ENCODE peak calls at places on chromosomes 5 and 9, in six cellular contexts. One of them, this sample, is unnamed.

GRCh38 chr5:107251151-107251550 is 419.6 kb downstream of the EFNA5 start:
- DNase-seq in brain microvascular endothelial cell: no peak
- DNase-seq in iPS DF 6.9: no peak
- DNase-seq in GM23338: no peak
- DNase-seq in uterus: no peak
- DNase-seq in astrocyte of the spinal cord: no peak
- DNase-seq in this sample: peak; percentile 50

GRCh38 chr5:163379298-163380155 is 57.9 kb upstream of the CCNG1 start:
- DNase-seq in brain microvascular endothelial cell: peak; percentile 86
- DNase-seq in iPS DF 6.9: no peak
- DNase-seq in GM23338: no peak
- DNase-seq in uterus: no peak
- DNase-seq in astrocyte of the spinal cord: peak; percentile 90
- DNase-seq in this sample: peak; percentile 80

GRCh38 chr5:130063603-130064002 is 159.3 kb downstream of the CHSY3 start:
- DNase-seq in brain microvascular endothelial cell: no peak
- DNase-seq in iPS DF 6.9: no peak
- DNase-seq in GM23338: peak; percentile 12
- DNase-seq in uterus: no peak
- DNase-seq in astrocyte of the spinal cord: no peak
- DNase-seq in this sample: no peak

GRCh38 chr5:94908889-94909480 is 290.5 kb downstream of the SLF1 start:
- DNase-seq in brain microvascular endothelial cell: peak; percentile 52
- DNase-seq in iPS DF 6.9: peak; percentile 20
- DNase-seq in GM23338: peak; percentile 68
- DNase-seq in uterus: no peak
- DNase-seq in astrocyte of the spinal cord: peak; percentile 55
- DNase-seq in this sample: peak; percentile 68

GRCh38 chr5:141121563-141121962 is at the start of gene PCDHB4:
- DNase-seq in brain microvascular endothelial cell: no peak
- DNase-seq in iPS DF 6.9: peak; percentile 48
- DNase-seq in GM23338: peak; percentile 92
- DNase-seq in uterus: peak; percentile 38
- DNase-seq in astrocyte of the spinal cord: no peak
- DNase-seq in this sample: no peak

GRCh38 chr5:139116256-139116655 is 81.9 kb downstream of the SIL1 start:
- DNase-seq in brain microvascular endothelial cell: no peak
- DNase-seq in iPS DF 6.9: no peak
- DNase-seq in GM23338: no peak
- DNase-seq in uterus: no peak
- DNase-seq in astrocyte of the spinal cord: no peak
- DNase-seq in this sample: no peak

GRCh38 chr9:122244349-122244748 is 15.6 kb upstream of the LHX6 start:
- DNase-seq in brain microvascular endothelial cell: no peak
- DNase-seq in iPS DF 6.9: no peak
- DNase-seq in GM23338: no peak
- DNase-seq in uterus: no peak
- DNase-seq in astrocyte of the spinal cord: no peak
- DNase-seq in this sample: no peak

GRCh38 chr5:119928974-119929373 is 299.6 kb downstream of the FAM170A start:
- DNase-seq in brain microvascular endothelial cell: no peak
- DNase-seq in iPS DF 6.9: no peak
- DNase-seq in GM23338: no peak
- DNase-seq in uterus: no peak
- DNase-seq in astrocyte of the spinal cord: no peak
- DNase-seq in this sample: no peak

GRCh38 chr9:121720992-121721350 is 69.5 kb downstream of the DAB2IP start:
- DNase-seq in brain microvascular endothelial cell: no peak
- DNase-seq in iPS DF 6.9: no peak
- DNase-seq in GM23338: peak; percentile 56
- DNase-seq in uterus: no peak
- DNase-seq in astrocyte of the spinal cord: no peak
- DNase-seq in this sample: peak; percentile 46

GRCh38 chr5:29017501-29017900 is 1979.1 kb upstream of the CDH9 start:
- DNase-seq in brain microvascular endothelial cell: no peak
- DNase-seq in iPS DF 6.9: no peak
- DNase-seq in GM23338: peak; percentile 21
- DNase-seq in uterus: no peak
- DNase-seq in astrocyte of the spinal cord: no peak
- DNase-seq in this sample: no peak

GRCh38 chr5:98989723-98990122 is 60.9 kb upstream of the CHD1 start:
- DNase-seq in brain microvascular endothelial cell: no peak
- DNase-seq in iPS DF 6.9: no peak
- DNase-seq in GM23338: no peak
- DNase-seq in uterus: no peak
- DNase-seq in astrocyte of the spinal cord: no peak
- DNase-seq in this sample: no peak

GRCh38 chr9:89370593-89370992 is 52.3 kb downstream of the SECISBP2 start:
- DNase-seq in brain microvascular endothelial cell: no peak
- DNase-seq in iPS DF 6.9: no peak
- DNase-seq in GM23338: no peak
- DNase-seq in uterus: no peak
- DNase-seq in astrocyte of the spinal cord: no peak
- DNase-seq in this sample: no peak

GRCh38 chr5:53430618-53431252 is 49.7 kb upstream of the FST start:
- DNase-seq in brain microvascular endothelial cell: peak; percentile 76
- DNase-seq in iPS DF 6.9: no peak
- DNase-seq in GM23338: peak; percentile 41
- DNase-seq in uterus: no peak
- DNase-seq in astrocyte of the spinal cord: peak; percentile 71
- DNase-seq in this sample: peak; percentile 90

GRCh38 chr5:144125163-144125726 is 45.2 kb downstream of the YIPF5 start:
- DNase-seq in brain microvascular endothelial cell: no peak
- DNase-seq in iPS DF 6.9: peak; percentile 1
- DNase-seq in GM23338: peak; percentile 17
- DNase-seq in uterus: no peak
- DNase-seq in astrocyte of the spinal cord: no peak
- DNase-seq in this sample: peak; percentile 11

GRCh38 chr5:145157841-145158240 is 677.3 kb downstream of the PRELID2 start:
- DNase-seq in brain microvascular endothelial cell: peak; percentile 1
- DNase-seq in iPS DF 6.9: no peak
- DNase-seq in GM23338: no peak
- DNase-seq in uterus: no peak
- DNase-seq in astrocyte of the spinal cord: peak; percentile 5
- DNase-seq in this sample: peak; percentile 2

GRCh38 chr9:106284300-106284699 is 578.7 kb upstream of the ZNF462 start:
- DNase-seq in brain microvascular endothelial cell: no peak
- DNase-seq in iPS DF 6.9: peak; percentile 18
- DNase-seq in GM23338: peak; percentile 63
- DNase-seq in uterus: no peak
- DNase-seq in astrocyte of the spinal cord: no peak
- DNase-seq in this sample: no peak

GRCh38 chr5:158877124-158877581 is 222.6 kb downstream of the EBF1 start:
- DNase-seq in brain microvascular endothelial cell: peak; percentile 55
- DNase-seq in iPS DF 6.9: no peak
- DNase-seq in GM23338: no peak
- DNase-seq in uterus: no peak
- DNase-seq in astrocyte of the spinal cord: peak; percentile 56
- DNase-seq in this sample: no peak

GRCh38 chr9:115743709-115744605 is 409.6 kb upstream of the PAPPA start:
- DNase-seq in brain microvascular endothelial cell: no peak
- DNase-seq in iPS DF 6.9: no peak
- DNase-seq in GM23338: no peak
- DNase-seq in uterus: no peak
- DNase-seq in astrocyte of the spinal cord: no peak
- DNase-seq in this sample: no peak

GRCh38 chr9:14865206-14865605 is 45.0 kb downstream of the FREM1 start:
- DNase-seq in brain microvascular endothelial cell: no peak
- DNase-seq in iPS DF 6.9: no peak
- DNase-seq in GM23338: no peak
- DNase-seq in uterus: no peak
- DNase-seq in astrocyte of the spinal cord: no peak
- DNase-seq in this sample: no peak

GRCh38 chr5:148060881-148061280 is 2.9 kb upstream of the SPINK5 start:
- DNase-seq in brain microvascular endothelial cell: no peak
- DNase-seq in iPS DF 6.9: no peak
- DNase-seq in GM23338: no peak
- DNase-seq in uterus: no peak
- DNase-seq in astrocyte of the spinal cord: no peak
- DNase-seq in this sample: no peak

GRCh38 chr5:96614110-96614691 is 48.0 kb upstream of the CAST start:
- DNase-seq in brain microvascular endothelial cell: peak; percentile 93
- DNase-seq in iPS DF 6.9: peak; percentile 47
- DNase-seq in GM23338: peak; percentile 87
- DNase-seq in uterus: peak; percentile 49
- DNase-seq in astrocyte of the spinal cord: peak; percentile 95
- DNase-seq in this sample: peak; percentile 87
- H3K4me3 ChIP-seq in brain microvascular endothelial cell: peak overlapping the region; percentile 35
- H3K4me3 ChIP-seq in iPS DF 6.9: no peak overlapping the region
- H3K4me3 ChIP-seq in GM23338: no peak overlapping the region
- H3K4me3 ChIP-seq in uterus: no peak overlapping the region
- H3K4me3 ChIP-seq in astrocyte of the spinal cord: peak overlapping the region; percentile 8
- H3K4me3 ChIP-seq in this sample: peak overlapping the region; percentile 3

GRCh38 chr9:109439378-109440116 is 58.6 kb downstream of the PTPN3 start:
- DNase-seq in brain microvascular endothelial cell: no peak
- DNase-seq in iPS DF 6.9: no peak
- DNase-seq in GM23338: no peak
- DNase-seq in uterus: no peak
- DNase-seq in astrocyte of the spinal cord: no peak
- DNase-seq in this sample: no peak
- H3K4me3 ChIP-seq in brain microvascular endothelial cell: no peak overlapping the region
- H3K4me3 ChIP-seq in iPS DF 6.9: no peak overlapping the region
- H3K4me3 ChIP-seq in GM23338: no peak overlapping the region
- H3K4me3 ChIP-seq in uterus: no peak overlapping the region
- H3K4me3 ChIP-seq in astrocyte of the spinal cord: no peak overlapping the region
- H3K4me3 ChIP-seq in this sample: no peak overlapping the region

GRCh38 chr5:179904463-179905143 is 3.1 kb downstream of the TBC1D9B start:
- DNase-seq in brain microvascular endothelial cell: no peak
- DNase-seq in iPS DF 6.9: no peak
- DNase-seq in GM23338: no peak
- DNase-seq in uterus: no peak
- DNase-seq in astrocyte of the spinal cord: no peak
- DNase-seq in this sample: no peak

GRCh38 chr5:179906795-179907569 is 715 bp downstream of the TBC1D9B start:
- DNase-seq in brain microvascular endothelial cell: no peak
- DNase-seq in iPS DF 6.9: no peak
- DNase-seq in GM23338: peak; percentile 63
- DNase-seq in uterus: peak; percentile 33
- DNase-seq in astrocyte of the spinal cord: peak; percentile 4
- DNase-seq in this sample: peak; percentile 16

GRCh38 chr5:179907570-179908324 is at the start of gene TBC1D9B:
- DNase-seq in brain microvascular endothelial cell: no peak
- DNase-seq in iPS DF 6.9: no peak
- DNase-seq in GM23338: peak; percentile 83
- DNase-seq in uterus: peak; percentile 77
- DNase-seq in astrocyte of the spinal cord: peak; percentile 50
- DNase-seq in this sample: peak; percentile 52

GRCh38 chr5:179905144-179905526 is 2.6 kb downstream of the TBC1D9B start:
- DNase-seq in brain microvascular endothelial cell: no peak
- DNase-seq in iPS DF 6.9: no peak
- DNase-seq in GM23338: no peak
- DNase-seq in uterus: no peak
- DNase-seq in astrocyte of the spinal cord: no peak
- DNase-seq in this sample: no peak

DNA sequence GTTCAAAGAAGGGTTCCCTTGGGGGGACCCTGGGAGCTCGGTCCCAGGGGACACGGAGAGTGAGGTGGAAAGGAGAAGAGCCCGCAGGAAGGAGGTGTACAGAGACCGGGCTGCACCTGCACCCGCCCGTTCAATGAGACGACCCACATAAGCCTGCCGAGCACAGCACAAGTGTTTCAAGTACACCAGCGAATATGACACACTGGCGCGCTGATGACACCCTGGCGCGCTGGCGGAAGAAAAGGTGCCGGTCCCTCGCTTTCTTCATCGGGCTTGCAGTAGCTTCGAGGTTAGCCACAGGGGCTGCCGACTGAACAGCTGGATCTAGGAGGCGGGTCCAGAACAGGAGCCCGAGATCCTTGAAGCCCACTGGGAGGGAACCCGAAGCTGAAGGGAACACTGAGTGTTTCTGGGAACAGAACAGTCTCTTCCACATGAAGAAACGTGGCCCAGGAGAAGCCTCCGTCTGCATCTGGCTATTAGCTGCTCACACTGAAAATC is 1.4 kb downstream of the TBC1D9B start:
- DNase-seq in brain microvascular endothelial cell: no peak
- DNase-seq in iPS DF 6.9: no peak
- DNase-seq in GM23338: peak; percentile 37
- DNase-seq in uterus: no peak
- DNase-seq in astrocyte of the spinal cord: peak; percentile 3
- DNase-seq in this sample: no peak
- H3K4me3 ChIP-seq in brain microvascular endothelial cell: peak overlapping the region; percentile 77
- H3K4me3 ChIP-seq in iPS DF 6.9: no peak overlapping the region
- H3K4me3 ChIP-seq in GM23338: peak overlapping the region; percentile 68
- H3K4me3 ChIP-seq in uterus: peak overlapping the region; percentile 42
- H3K4me3 ChIP-seq in astrocyte of the spinal cord: peak overlapping the region; percentile 76
- H3K4me3 ChIP-seq in this sample: peak overlapping the region; percentile 80

GRCh38 chr5:7094626-7095025 is 301.3 kb upstream of the ADCY2 start:
- DNase-seq in brain microvascular endothelial cell: no peak
- DNase-seq in iPS DF 6.9: peak; percentile 43
- DNase-seq in GM23338: peak; percentile 78
- DNase-seq in uterus: no peak
- DNase-seq in astrocyte of the spinal cord: no peak
- DNase-seq in this sample: no peak

GRCh38 chr5:7096294-7096693 is 299.6 kb upstream of the ADCY2 start:
- DNase-seq in brain microvascular endothelial cell: no peak
- DNase-seq in iPS DF 6.9: no peak
- DNase-seq in GM23338: no peak
- DNase-seq in uterus: no peak
- DNase-seq in astrocyte of the spinal cord: no peak
- DNase-seq in this sample: no peak
- H3K4me3 ChIP-seq in brain microvascular endothelial cell: no peak overlapping the region
- H3K4me3 ChIP-seq in iPS DF 6.9: no peak overlapping the region
- H3K4me3 ChIP-seq in GM23338: no peak overlapping the region
- H3K4me3 ChIP-seq in uterus: no peak overlapping the region
- H3K4me3 ChIP-seq in astrocyte of the spinal cord: no peak overlapping the region
- H3K4me3 ChIP-seq in this sample: no peak overlapping the region

GRCh38 chr5:177491983-177492746 is 5.2 kb downstream of the PDLIM7 start:
- DNase-seq in brain microvascular endothelial cell: no peak
- DNase-seq in iPS DF 6.9: no peak
- DNase-seq in GM23338: peak; percentile 57
- DNase-seq in uterus: no peak
- DNase-seq in astrocyte of the spinal cord: no peak
- DNase-seq in this sample: no peak
- H3K4me3 ChIP-seq in brain microvascular endothelial cell: no peak overlapping the region
- H3K4me3 ChIP-seq in iPS DF 6.9: no peak overlapping the region
- H3K4me3 ChIP-seq in GM23338: no peak overlapping the region
- H3K4me3 ChIP-seq in uterus: no peak overlapping the region
- H3K4me3 ChIP-seq in astrocyte of the spinal cord: no peak overlapping the region
- H3K4me3 ChIP-seq in this sample: no peak overlapping the region

GRCh38 chr9:6184749-6185645 is 30.6 kb upstream of the IL33 start:
- DNase-seq in brain microvascular endothelial cell: no peak
- DNase-seq in iPS DF 6.9: no peak
- DNase-seq in GM23338: no peak
- DNase-seq in uterus: peak; percentile 19
- DNase-seq in astrocyte of the spinal cord: no peak
- DNase-seq in this sample: no peak
- H3K4me3 ChIP-seq in brain microvascular endothelial cell: no peak overlapping the region
- H3K4me3 ChIP-seq in iPS DF 6.9: no peak overlapping the region
- H3K4me3 ChIP-seq in GM23338: no peak overlapping the region
- H3K4me3 ChIP-seq in uterus: no peak overlapping the region
- H3K4me3 ChIP-seq in astrocyte of the spinal cord: no peak overlapping the region
- H3K4me3 ChIP-seq in this sample: no peak overlapping the region

GRCh38 chr5:74648835-74649286 is 8.3 kb upstream of the ENC1 start:
- DNase-seq in brain microvascular endothelial cell: no peak
- DNase-seq in iPS DF 6.9: no peak
- DNase-seq in GM23338: peak; percentile 72
- DNase-seq in uterus: no peak
- DNase-seq in astrocyte of the spinal cord: peak; percentile 70
- DNase-seq in this sample: peak; percentile 79
- H3K4me3 ChIP-seq in brain microvascular endothelial cell: no peak overlapping the region
- H3K4me3 ChIP-seq in iPS DF 6.9: no peak overlapping the region
- H3K4me3 ChIP-seq in GM23338: no peak overlapping the region
- H3K4me3 ChIP-seq in uterus: no peak overlapping the region
- H3K4me3 ChIP-seq in astrocyte of the spinal cord: no peak overlapping the region
- H3K4me3 ChIP-seq in this sample: no peak overlapping the region